ENCODE peak calls at places on chromosome 12, in six cellular contexts. A is AG04449, Z is GM06990, J is lower lobe of right lung, Y is heart left ventricle, T is vagina. O is an unnamed sample.

GRCh38 chr12:104374806-104375205 is 71.3 kb downstream of the EID3 start:
- DNase-seq in A (no peak), Z (no peak), J (no peak), Y (no peak), T (no peak), O (no peak)

GRCh38 chr12:14907953-14908352 is 22.3 kb upstream of the MGP start:
- DNase-seq in A (no peak), Z (no peak), J (no peak), Y (no peak), T (no peak), O (no peak)

GRCh38 chr12:69412655-69413054 is 53.1 kb downstream of the YEATS4 start:
- DNase-seq in A (no peak), Z (no peak), J (no peak), Y (no peak), T (no peak), O (no peak)

GRCh38 chr12:112750971-112751370 is 40.6 kb upstream of the RPH3A start:
- DNase-seq in A (no peak), Z (no peak), J (no peak), Y (no peak), T (peak; percentile 25), O (no peak)

GRCh38 chr12:123232472-123232806 is 502 bp downstream of the MPHOSPH9 start:
- DNase-seq in A (no peak), Z (no peak), J (no peak), Y (no peak), T (no peak), O (no peak)

GRCh38 chr12:103848132-103848531 is 7.1 kb upstream of the NT5DC3 start:
- DNase-seq in A (no peak), Z (no peak), J (no peak), Y (no peak), T (no peak), O (no peak)

GRCh38 chr12:101773560-101774206 is 34.4 kb upstream of the SYCP3 start:
- DNase-seq in A (peak; percentile 16), Z (peak; percentile 23), J (peak; percentile 51), Y (peak; percentile 53), T (no peak), O (peak; percentile 71)

GRCh38 chr12:81085832-81086231 is 8.0 kb downstream of the ACSS3 start:
- DNase-seq in A (no peak), Z (no peak), J (no peak), Y (no peak), T (no peak), O (no peak)

GRCh38 chr12:91326043-91327027 is 143.7 kb upstream of the DCN start:
- DNase-seq in A (no peak), Z (no peak), J (no peak), Y (no peak), T (no peak), O (peak; percentile 2)

GRCh38 chr12:124480469-124481256 is 86.7 kb downstream of the NCOR2 start:
- DNase-seq in A (no peak), Z (peak; percentile 75), J (no peak), Y (peak; percentile 67), T (no peak), O (peak; percentile 71)

GRCh38 chr12:28121899-28122655 is 68.2 kb upstream of the CCDC91 start:
- DNase-seq in A (no peak), Z (no peak), J (no peak), Y (no peak), T (no peak), O (no peak)

GRCh38 chr12:52063986-52064649 is 5.7 kb upstream of the ATG101 start:
- DNase-seq in A (no peak), Z (no peak), J (no peak), Y (peak; percentile 86), T (no peak), O (no peak)

GRCh38 chr12:83199069-83199468 is 512.4 kb downstream of the TMTC2 start:
- DNase-seq in A (no peak), Z (no peak), J (no peak), Y (no peak), T (no peak), O (no peak)

GRCh38 chr12:107379852-107380567 is 286.7 kb upstream of the CRY1 start:
- DNase-seq in A (no peak), Z (no peak), J (no peak), Y (no peak), T (no peak), O (no peak)

GRCh38 chr12:3700861-3701260 is 52.0 kb downstream of the CRACR2A start:
- DNase-seq in A (peak; percentile 16), Z (no peak), J (no peak), Y (no peak), T (no peak), O (no peak)

GRCh38 chr12:12975322-12976077 is 23.5 kb upstream of the GPRC5D start:
- DNase-seq in A (no peak), Z (no peak), J (no peak), Y (no peak), T (no peak), O (peak; percentile 49)

GRCh38 chr12:70507442-70507841 is 129.8 kb downstream of the PTPRB start:
- DNase-seq in A (no peak), Z (no peak), J (no peak), Y (no peak), T (no peak), O (peak; percentile 46)

GRCh38 chr12:58206876-58207275 is 265.5 kb downstream of the ATP23 start:
- DNase-seq in A (no peak), Z (no peak), J (no peak), Y (no peak), T (no peak), O (no peak)

GRCh38 chr12:49941556-49942511 is 8.7 kb upstream of the AQP2 start:
- DNase-seq in A (no peak), Z (no peak), J (no peak), Y (no peak), T (no peak), O (no peak)

GRCh38 chr12:28026701-28027100 is 54.2 kb upstream of the PTHLH start:
- DNase-seq in A (no peak), Z (no peak), J (no peak), Y (no peak), T (no peak), O (no peak)

GRCh38 chr12:24470050-24470449 is 478.9 kb downstream of the BCAT1 start:
- DNase-seq in A (no peak), Z (no peak), J (no peak), Y (no peak), T (no peak), O (no peak)

GRCh38 chr12:87756111-87756510 is 273.1 kb downstream of the C12orf50 start:
- DNase-seq in A (peak; percentile 98), Z (no peak), J (no peak), Y (no peak), T (no peak), O (no peak)

GRCh38 chr12:71160585-71160984 is 2.8 kb upstream of the TSPAN8 start:
- DNase-seq in A (no peak), Z (no peak), J (no peak), Y (no peak), T (no peak), O (no peak)

GRCh38 chr12:39236994-39237393 is 205.9 kb downstream of the KIF21A start:
- DNase-seq in A (no peak), Z (no peak), J (no peak), Y (no peak), T (no peak), O (no peak)

GRCh38 chr12:65432606-65433005 is 154.1 kb downstream of the MSRB3 start:
- DNase-seq in A (no peak), Z (no peak), J (no peak), Y (no peak), T (no peak), O (no peak)

GRCh38 chr12:6334940-6335450 is 6.9 kb downstream of the TNFRSF1A start:
- DNase-seq in A (no peak), Z (no peak), J (no peak), Y (peak; percentile 56), T (no peak), O (no peak)

GRCh38 chr12:54030889-54031860 is 1.7 kb upstream of the HOXC5 start:
- DNase-seq in A (no peak), Z (no peak), J (no peak), Y (no peak), T (no peak), O (peak; percentile 79)
- H3K4me3 ChIP-seq in A (peak overlapping the region; percentile 34), Z (no peak overlapping the region), J (peak overlapping the region; percentile 8), Y (peak overlapping the region; percentile 7), T (no peak overlapping the region), O (no peak overlapping the region)

DNA sequence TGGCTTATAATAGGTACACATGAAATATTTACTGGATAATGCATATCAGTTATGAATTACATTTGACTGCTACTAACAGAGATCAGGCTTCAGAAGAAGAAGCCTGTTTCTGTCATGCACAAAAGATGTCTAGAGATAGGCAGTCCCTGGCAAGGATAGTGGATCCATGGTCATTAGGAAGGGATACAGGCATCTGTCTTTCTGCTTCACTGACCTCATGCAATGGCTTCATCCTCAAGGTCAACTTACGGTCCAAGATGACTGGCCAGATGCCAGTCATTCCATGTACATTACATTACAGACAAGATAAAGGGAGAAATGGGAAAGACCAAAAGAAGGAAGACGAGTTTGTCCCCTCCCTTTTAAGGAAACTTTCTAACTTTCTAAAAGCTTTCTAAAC is 94.0 kb downstream of the NUAK1 start:
- DNase-seq in A (no peak), Z (no peak), J (no peak), Y (no peak), T (no peak), O (no peak)
- H3K4me3 ChIP-seq in A (no peak overlapping the region), Z (no peak overlapping the region), J (no peak overlapping the region), Y (no peak overlapping the region), T (no peak overlapping the region), O (no peak overlapping the region)

GRCh38 chr12:1922985-1923384 is 4.5 kb upstream of the CACNA2D4 start:
- DNase-seq in A (no peak), Z (no peak), J (peak; percentile 14), Y (no peak), T (peak; percentile 49), O (peak; percentile 27)
- H3K4me3 ChIP-seq in A (no peak overlapping the region), Z (no peak overlapping the region), J (no peak overlapping the region), Y (no peak overlapping the region), T (no peak overlapping the region), O (no peak overlapping the region)

GRCh38 chr12:64145226-64145625 is 76.9 kb downstream of the KICS2 start:
- DNase-seq in A (no peak), Z (no peak), J (no peak), Y (no peak), T (no peak), O (peak; percentile 12)

GRCh38 chr12:64142382-64142781 is 79.7 kb downstream of the KICS2 start:
- DNase-seq in A (no peak), Z (no peak), J (no peak), Y (no peak), T (no peak), O (no peak)

GRCh38 chr12:64142784-64143183 is 79.3 kb downstream of the KICS2 start:
- DNase-seq in A (no peak), Z (no peak), J (no peak), Y (no peak), T (no peak), O (no peak)

GRCh38 chr12:64147860-64148259 is 74.2 kb downstream of the KICS2 start:
- DNase-seq in A (no peak), Z (no peak), J (no peak), Y (no peak), T (no peak), O (no peak)

DNA sequence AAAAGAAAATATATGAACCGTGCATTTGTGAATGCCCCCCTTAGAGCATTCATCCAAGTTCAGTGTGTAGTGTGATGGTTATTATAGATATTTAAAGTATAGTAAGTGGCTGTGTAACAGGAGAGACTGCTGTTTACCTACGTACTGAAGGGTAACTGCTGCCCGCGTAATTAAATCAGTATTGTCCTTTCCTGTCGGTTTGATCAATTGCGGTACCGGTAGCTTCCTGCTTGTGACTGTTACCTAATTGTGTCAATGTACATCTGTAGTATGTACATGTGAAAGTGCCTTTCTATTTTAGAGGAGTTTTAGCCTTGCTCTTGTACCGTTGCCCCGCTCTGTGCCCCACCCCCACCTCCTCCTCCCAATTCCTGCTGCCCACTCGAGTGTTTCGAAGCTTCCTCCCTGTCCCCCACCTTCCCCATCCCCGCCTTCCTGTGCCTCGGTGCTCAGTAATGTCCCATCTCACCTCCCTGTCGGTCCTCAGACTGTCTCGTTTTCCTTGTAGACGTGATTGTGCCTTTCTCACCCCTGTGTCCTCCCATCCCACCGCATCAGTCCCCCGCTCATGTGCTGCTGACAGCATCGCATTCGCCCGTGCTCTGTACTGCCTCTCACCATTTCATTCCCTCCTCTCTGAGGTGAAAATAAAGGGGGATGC is 75.0 kb downstream of the KICS2 start:
- DNase-seq in A (no peak), Z (no peak), J (no peak), Y (no peak), T (no peak), O (no peak)
- H3K4me3 ChIP-seq in A (no peak overlapping the region), Z (no peak overlapping the region), J (no peak overlapping the region), Y (no peak overlapping the region), T (no peak overlapping the region), O (no peak overlapping the region)